ENCODE peak calls at places on chromosomes 12 and 14, in four cellular contexts. Z is A549, P is WTC11, E is HepG2. V is an unnamed sample.

GRCh38 chr14:20781805-20782204 is 737 bp downstream of the RNASE6 start:
- DNase-seq in Z (no peak), E (no peak), P (no peak), V (no peak)

GRCh38 chr12:3231399-3231876 is 154.3 kb downstream of the TSPAN9 start:
- DNase-seq in P (peak), E (no peak), Z (no peak), V (no peak)

GRCh38 chr14:94638961-94639817 is 27.0 kb downstream of the SERPINA3 start:
- DNase-seq in Z (no peak), E (peak), P (no peak), V (no peak)

GRCh38 chr12:130973906-130974305 is 20.2 kb downstream of the ADGRD1 start:
- DNase-seq in E (no peak), Z (no peak), P (no peak), V (no peak)

GRCh38 chr12:55930771-55931316 is at the start of gene DGKA:
- DNase-seq in P (peak), E (peak), Z (peak), V (peak)

GRCh38 chr12:13945641-13946040 is 35.8 kb downstream of the GRIN2B start:
- DNase-seq in Z (no peak), P (no peak), E (no peak), V (no peak)

GRCh38 chr12:6996040-6996441 is 22.2 kb downstream of the LPCAT3 start:
- DNase-seq in Z (no peak), E (peak), P (no peak), V (peak)

GRCh38 chr12:99983721-99984258 is 946 bp downstream of the ANKS1B start:
- DNase-seq in Z (peak), P (no peak), E (no peak), V (no peak)

GRCh38 chr12:64682572-64683277 is 72.4 kb downstream of the RASSF3 start:
- DNase-seq in E (no peak), P (no peak), Z (peak), V (no peak)

GRCh38 chr14:70635971-70636595 is 5.6 kb upstream of the TTC9 start:
- DNase-seq in P (no peak), Z (peak), E (peak), V (no peak)

GRCh38 chr12:49973361-49973830 is 649 bp downstream of the AQP6 start:
- DNase-seq in P (no peak), Z (no peak), E (no peak), V (no peak)

GRCh38 chr12:65308001-65308400 is 29.5 kb downstream of the MSRB3 start:
- DNase-seq in Z (no peak), P (no peak), E (no peak), V (no peak)

GRCh38 chr12:67811437-67812361 is 163.2 kb downstream of the DYRK2 start:
- DNase-seq in Z (peak), P (no peak), E (no peak), V (no peak)

GRCh38 chr12:3651585-3652424 is 101.1 kb downstream of the CRACR2A start:
- DNase-seq in P (no peak), Z (no peak), E (no peak), V (no peak)

GRCh38 chr14:63212776-63213500 is 8.7 kb downstream of the RHOJ start:
- DNase-seq in E (no peak), Z (no peak), P (no peak), V (no peak)

GRCh38 chr12:69026341-69026740 is 93.4 kb upstream of the CPM start:
- DNase-seq in Z (no peak), E (no peak), P (no peak), V (no peak)

GRCh38 chr12:20950248-20950647 is 139.7 kb downstream of the SLCO1B3 start:
- DNase-seq in Z (peak), E (peak), P (no peak), V (peak)

GRCh38 chr12:88842314-88842713 is 262.0 kb upstream of the KITLG start:
- DNase-seq in P (no peak), E (no peak), Z (no peak), V (no peak)

GRCh38 chr14:76846331-76847047 is 20.3 kb downstream of the LRRC74A start:
- DNase-seq in E (no peak), Z (no peak), P (no peak), V (no peak)

GRCh38 chr12:7411343-7411742 is 32.6 kb downstream of the CD163L1 start:
- DNase-seq in E (no peak), P (no peak), Z (no peak), V (no peak)

GRCh38 chr12:67433393-67434175 is 164.4 kb downstream of the CAND1 start:
- DNase-seq in E (no peak), P (no peak), Z (peak), V (peak)

GRCh38 chr12:121964813-121965643 is 46.6 kb downstream of the CFAP251 start:
- DNase-seq in P (no peak), Z (no peak), E (no peak), V (no peak)

GRCh38 chr12:88255224-88255623 is 113.1 kb downstream of the TMTC3 start:
- DNase-seq in E (no peak), Z (no peak), P (no peak), V (no peak)

GRCh38 chr12:2507811-2508210 is 287.0 kb upstream of the FKBP4 start:
- DNase-seq in Z (no peak), E (no peak), P (peak), V (no peak)

DNA sequence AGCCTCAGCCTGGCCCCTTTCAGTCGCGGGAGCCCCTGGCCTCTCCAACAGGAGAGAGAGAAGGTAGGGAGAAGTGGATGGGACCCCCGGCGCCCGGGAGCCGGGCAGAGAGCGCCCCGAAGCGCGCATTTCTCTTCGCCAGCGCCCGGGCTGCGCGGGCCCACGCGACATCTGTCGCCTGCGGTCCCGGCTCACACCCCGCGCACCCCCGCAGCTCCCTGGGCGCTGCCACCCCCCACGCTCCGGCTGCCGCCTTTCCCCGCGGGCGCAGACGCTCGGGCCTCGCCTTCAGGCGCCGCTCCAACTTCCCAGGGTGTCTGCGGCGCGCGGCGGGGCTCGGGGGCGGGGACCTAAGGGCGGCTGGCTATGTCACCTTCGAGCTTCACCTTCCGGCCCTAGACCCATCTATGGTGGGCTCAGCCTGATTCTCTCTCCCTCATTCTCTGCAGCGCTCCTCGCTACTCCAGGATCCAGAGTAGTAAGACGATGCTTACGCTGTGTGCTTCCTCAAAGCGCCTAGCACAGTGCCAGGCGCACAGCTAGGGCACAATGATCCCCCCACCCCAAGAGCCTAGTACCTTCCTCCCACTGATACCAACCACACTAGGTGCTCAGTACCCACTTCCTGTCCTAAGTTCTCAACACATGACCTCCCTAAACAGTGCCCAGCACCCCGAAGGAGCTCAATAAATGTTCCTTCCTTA is 1.6 kb downstream of the HRK start:
- DNase-seq in E (no peak), Z (no peak), P (no peak), V (no peak)
- TF ChIP-seq NR3C1 in E (no peak), Z (no peak), P (no peak), V (no peak)

GRCh38 chr12:48777501-48778400 is 11.1 kb downstream of the ADCY6 start:
- DNase-seq in P (no peak), E (no peak), Z (no peak), V (no peak)
- TF ChIP-seq NR3C1 in P (no peak), E (no peak), Z (no peak), V (no peak)

DNA sequence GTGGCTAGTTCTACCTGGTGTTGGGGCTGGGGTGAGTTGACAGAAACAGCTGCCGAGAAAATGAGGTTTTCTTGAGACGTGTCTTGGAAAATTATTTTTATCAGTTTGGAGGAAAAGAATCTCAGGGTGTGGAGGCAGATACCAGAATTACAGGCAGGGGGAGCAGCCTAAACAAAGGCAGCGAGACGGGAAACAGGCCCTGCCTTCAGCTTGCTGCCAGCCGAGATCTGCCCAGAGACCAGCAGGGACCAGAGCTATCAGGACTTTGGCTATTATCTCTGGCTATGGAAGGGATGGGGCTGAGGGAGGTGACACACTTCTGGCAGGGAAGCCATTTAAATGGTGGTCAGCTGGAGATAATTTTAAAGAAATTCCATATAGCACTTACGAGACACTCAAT is 25.7 kb downstream of the SYNDIG1L start:
- DNase-seq in P (peak), Z (peak), E (no peak), V (no peak)
- TF ChIP-seq NR3C1 in P (no peak), Z (no peak), E (no peak), V (no peak)

GRCh38 chr12:132279184-132279889 is 50.1 kb downstream of the GALNT9 start:
- DNase-seq in P (no peak), E (peak), Z (peak), V (peak)
- TF ChIP-seq NR3C1 in P (no peak), E (no peak), Z (no peak), V (no peak)

GRCh38 chr12:57090456-57090855 is 1.5 kb downstream of the NAB2 start:
- DNase-seq in P (no peak), E (no peak), Z (no peak), V (peak)
- TF ChIP-seq NR3C1 in P (no peak), E (no peak), Z (no peak), V (no peak)